ENCODE peak calls at places on chromosomes 4 and X, in eight cellular contexts. I is AG04450; M is upper lobe of right lung; X is effector memory CD4-positive, alpha-beta T cell; J is gastrocnemius medialis; G is IMR-90; K is mammary epithelial cell; B is GM12878. A is an unnamed sample.

GRCh38 chr4:165810726-165811125 is 62.3 kb upstream of the TLL1 start:
- DNase-seq in M (no peak), J (no peak), K (no peak), X (no peak), B (no peak), G (no peak), I (no peak), A (no peak)

GRCh38 chr4:42310343-42310742 is 86.9 kb upstream of the SHISA3 start:
- DNase-seq in J (no peak), I (no peak), B (no peak), G (no peak), K (no peak), M (no peak), X (no peak), A (no peak)

GRCh38 chr4:19380600-19380999 is 871.1 kb upstream of the SLIT2 start:
- DNase-seq in M (no peak), J (no peak), B (no peak), G (peak; percentile 56), K (no peak), I (no peak), X (no peak), A (no peak)

GRCh38 chr4:4418676-4419370 is 31.9 kb downstream of the NSG1 start:
- DNase-seq in G (no peak), X (no peak), M (peak; percentile 46), B (no peak), I (no peak), K (no peak), J (no peak), A (peak; percentile 15)

GRCh38 chr4:155799794-155800123 is 40.9 kb downstream of the GUCY1B1 start:
- DNase-seq in M (no peak), B (no peak), I (no peak), X (no peak), J (no peak), K (no peak), G (no peak), A (no peak)

GRCh38 chr4:26826721-26827120 is 33.9 kb upstream of the STIM2 start:
- DNase-seq in I (no peak), B (peak; percentile 72), G (peak; percentile 59), X (no peak), K (no peak), M (no peak), J (no peak), A (no peak)

GRCh38 chrX:66625525-66625924 is 13.4 kb downstream of the EDA2R start:
- DNase-seq in K (no peak), I (no peak), B (peak; percentile 30), X (no peak), J (no peak), G (no peak), M (no peak), A (no peak)

GRCh38 chrX:104568304-104568915 is 2.4 kb downstream of the IL1RAPL2 start:
- DNase-seq in G (no peak), J (no peak), B (no peak), I (no peak), X (no peak), K (no peak), M (no peak), A (no peak)

GRCh38 chrX:147978931-147979330 is 2.2 kb upstream of the FMR1NB start:
- DNase-seq in J (no peak), I (no peak), G (no peak), X (no peak), B (no peak), M (no peak), K (peak; percentile 18), A (no peak)

GRCh38 chr4:145936142-145937020 is 2.2 kb downstream of the ZNF827 start:
- DNase-seq in B (no peak), I (no peak), X (peak; percentile 30), K (peak; percentile 67), J (peak; percentile 56), M (peak; percentile 87), G (peak; percentile 73), A (peak; percentile 59)

GRCh38 chr4:164956766-164957643 is 20.5 kb downstream of the TRIM61 start:
- DNase-seq in M (peak; percentile 91), X (peak; percentile 29), B (peak; percentile 39), G (peak; percentile 65), K (peak; percentile 69), I (no peak), J (peak; percentile 36), A (peak; percentile 82)

GRCh38 chr4:169630069-169630468 is 9.7 kb downstream of the CLCN3 start:
- DNase-seq in M (no peak), X (no peak), J (no peak), K (no peak), B (no peak), I (no peak), G (no peak), A (no peak)

DNA sequence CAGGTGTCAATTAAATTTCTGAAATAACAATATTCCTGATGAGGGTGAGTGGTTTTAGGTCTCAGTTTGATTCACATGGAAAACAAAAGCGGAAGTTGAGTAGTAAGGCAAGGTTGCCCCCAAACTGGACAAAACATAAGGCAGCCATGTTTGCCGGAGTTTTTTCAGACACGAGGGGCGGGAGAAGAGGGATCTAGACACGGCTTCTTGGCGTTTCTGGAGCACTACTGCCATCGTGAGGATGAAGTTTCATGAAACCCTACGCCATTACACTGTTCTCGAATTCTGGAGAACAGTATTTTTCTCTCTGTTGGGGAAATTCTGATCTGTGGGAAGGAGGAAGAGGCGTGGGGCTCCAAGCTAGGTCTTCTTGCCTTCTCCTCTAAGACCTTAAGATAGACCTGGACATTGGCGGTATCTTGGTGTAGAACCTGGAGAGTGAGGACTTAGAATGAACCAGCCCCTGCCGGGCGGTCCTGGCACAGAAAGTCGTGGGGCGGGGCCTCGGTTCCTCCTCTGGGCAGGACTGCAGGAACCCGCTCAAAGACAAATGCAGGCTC is 160.3 kb downstream of the OR13H1 start:
- DNase-seq in G (peak; percentile 85), K (peak; percentile 69), M (no peak), I (no peak), B (peak; percentile 87), X (no peak), J (no peak), A (peak; percentile 79)
- H3K4me3 ChIP-seq in G (peak overlapping the region; percentile 65), K (peak overlapping the region; percentile 49), M (no peak overlapping the region), I (no peak overlapping the region), B (peak overlapping the region; percentile 61), X (peak overlapping the region; percentile 48), J (peak overlapping the region; percentile 54), A (peak overlapping the region; percentile 49)

GRCh38 chrX:153305941-153306464 is 15.6 kb downstream of the PNMA6F start:
- DNase-seq in J (no peak), I (no peak), B (no peak), M (no peak), K (no peak), X (no peak), G (no peak), A (no peak)
- H3K9me3 ChIP-seq in J (no peaks in the 10 kb centered on the region), I (no peaks in the 10 kb centered on the region), B (no peaks in the 10 kb centered on the region), M (no peaks in the 10 kb centered on the region), K (peaks cover 3% of the 10 kb centered on the region), X (no peaks in the 10 kb centered on the region), G (no peaks in the 10 kb centered on the region), A (no peaks in the 10 kb centered on the region)

GRCh38 chr4:168480991-168481588 is 798 bp upstream of the DDX60L start:
- DNase-seq in J (no peak), M (no peak), G (peak; percentile 85), I (peak; percentile 41), K (peak; percentile 81), X (peak; percentile 13), B (peak; percentile 16), A (no peak)
- H3K4me3 ChIP-seq in J (peak overlapping the region; percentile 75), M (peak overlapping the region; percentile 81), G (peak overlapping the region; percentile 62), I (peak overlapping the region; percentile 71), K (peak overlapping the region; percentile 75), X (peak overlapping the region; percentile 94), B (peak overlapping the region; percentile 86), A (peak overlapping the region; percentile 80)

GRCh38 chr4:29852537-29852936 is 867.6 kb upstream of the PCDH7 start:
- DNase-seq in M (no peak), J (no peak), K (no peak), I (no peak), B (no peak), X (no peak), G (no peak), A (no peak)
- H3K9me3 ChIP-seq in M (no peaks in the 10 kb centered on the region), J (no peaks in the 10 kb centered on the region), K (peaks cover 12% of the 10 kb centered on the region), I (no peaks in the 10 kb centered on the region), B (no peaks in the 10 kb centered on the region), X (no peaks in the 10 kb centered on the region), G (no peaks in the 10 kb centered on the region), A (no peaks in the 10 kb centered on the region)

GRCh38 chr4:40190880-40191815 is 5.7 kb upstream of the RHOH start:
- DNase-seq in B (no peak), K (no peak), I (no peak), X (no peak), J (no peak), G (no peak), M (no peak), A (no peak)

GRCh38 chr4:40194602-40195161 is 2.1 kb upstream of the RHOH start:
- DNase-seq in B (no peak), M (no peak), K (no peak), G (peak; percentile 45), X (peak; percentile 16), I (peak; percentile 16), J (no peak), A (no peak)

GRCh38 chr4:40193578-40193977 is 3.3 kb upstream of the RHOH start:
- DNase-seq in X (no peak), I (no peak), M (no peak), K (no peak), G (no peak), B (no peak), J (no peak), A (no peak)

GRCh38 chr4:40192286-40193017 is 4.4 kb upstream of the RHOH start:
- DNase-seq in G (no peak), I (no peak), K (no peak), X (no peak), M (no peak), J (no peak), B (no peak), A (no peak)

GRCh38 chr4:40193018-40193571 is 3.7 kb upstream of the RHOH start:
- DNase-seq in K (no peak), B (no peak), M (no peak), J (no peak), G (no peak), I (no peak), X (no peak), A (no peak)
- H3K4me3 ChIP-seq in K (no peak overlapping the region), B (peak overlapping the region; percentile 88), M (no peak overlapping the region), J (no peak overlapping the region), G (no peak overlapping the region), I (no peak overlapping the region), X (peak overlapping the region; percentile 48), A (no peak overlapping the region)

GRCh38 chrX:122245175-122245574 is 938.9 kb upstream of the GRIA3 start:
- DNase-seq in K (no peak), J (no peak), X (no peak), M (no peak), G (no peak), I (no peak), B (no peak), A (no peak)
- H3K9me3 ChIP-seq in K (no peaks in the 10 kb centered on the region), J (no peaks in the 10 kb centered on the region), X (no peaks in the 10 kb centered on the region), M (no peaks in the 10 kb centered on the region), G (no peaks in the 10 kb centered on the region), I (no peaks in the 10 kb centered on the region), B (no peaks in the 10 kb centered on the region), A (no peaks in the 10 kb centered on the region)

A was measured in right lobe of liver.